ENCODE peak calls at places on chromosomes 12 and 14, in five cellular contexts. O is right atrium auricular region, I is B cell, J is activated B cell treated with CpG ODN at 0.5 μM for 24 hours, V is mesenchymal stem cell. Y is an unnamed sample.

GRCh38 chr12:15899282-15899870 is 11.8 kb upstream of the DERA start:
- DNase-seq in V (peak), J (no peak), O (no peak), I (peak), Y (no peak)

GRCh38 chr12:123771261-123771660 is 9.2 kb downstream of the DNAH10 start:
- DNase-seq in O (no peak), V (no peak), I (no peak), J (no peak), Y (no peak)

GRCh38 chr12:46982629-46983392 is 96.6 kb upstream of the PCED1B start:
- DNase-seq in J (no peak), V (no peak), O (no peak), I (no peak), Y (no peak)

GRCh38 chr14:102594514-102595175 is 2.2 kb downstream of the RCOR1 start:
- DNase-seq in J (peak), V (peak), O (peak), I (peak), Y (peak)

GRCh38 chr12:104219361-104219892 is 3.8 kb downstream of the TXNRD1 start:
- DNase-seq in I (no peak), V (peak), J (no peak), O (no peak), Y (no peak)

GRCh38 chr12:85669911-85670310 is 166.3 kb downstream of the RASSF9 start:
- DNase-seq in J (no peak), V (no peak), I (no peak), O (no peak), Y (no peak)

GRCh38 chr12:7937867-7938506 is 2.0 kb upstream of the SLC2A3 start:
- DNase-seq in J (no peak), I (peak), O (no peak), V (peak), Y (no peak)

GRCh38 chr14:90513151-90514014 is 116.6 kb downstream of the CALM1 start:
- DNase-seq in I (no peak), O (peak), V (peak), J (no peak), Y (peak)

GRCh38 chr12:851913-852312 is 97.6 kb downstream of the RAD52 start:
- DNase-seq in J (no peak), O (no peak), V (peak), I (no peak), Y (no peak)

GRCh38 chr14:70655110-70655826 is 13.6 kb downstream of the TTC9 start:
- DNase-seq in V (no peak), O (no peak), I (peak), J (peak), Y (no peak)

GRCh38 chr12:4274396-4274959 is 916 bp downstream of the CCND2 start:
- DNase-seq in V (peak), I (peak), J (no peak), O (no peak), Y (no peak)

GRCh38 chr14:55975281-55975905 is 142.8 kb upstream of the PELI2 start:
- DNase-seq in O (no peak), I (no peak), V (no peak), J (no peak), Y (no peak)

GRCh38 chr12:57134949-57135348 is 6.7 kb downstream of the LRP1 start:
- DNase-seq in V (peak), J (no peak), O (no peak), I (no peak), Y (no peak)

GRCh38 chr12:117926391-117926899 is 42.3 kb downstream of the KSR2 start:
- DNase-seq in J (no peak), V (no peak), I (no peak), O (no peak), Y (no peak)

GRCh38 chr12:120892265-120892664 is 11.9 kb downstream of the SPPL3 start:
- DNase-seq in I (no peak), J (no peak), O (no peak), V (no peak), Y (no peak)

GRCh38 chr12:110245278-110245868 is 35.7 kb upstream of the ATP2A2 start:
- DNase-seq in J (peak), V (no peak), O (peak), I (peak), Y (no peak)

GRCh38 chr14:61700104-61700886 is 5.0 kb downstream of the HIF1A start:
- DNase-seq in I (no peak), J (no peak), O (no peak), V (no peak), Y (no peak)

GRCh38 chr12:120820885-120821510 is 83.2 kb downstream of the SPPL3 start:
- DNase-seq in V (no peak), I (no peak), J (no peak), O (no peak), Y (no peak)

Y was measured in NCI-H1417 treated with DMSO at 0.1 percent for 48 hours.